ENCODE peak calls at places on chromosomes 5 and 9, in five cellular contexts. F is mucosa of descending colon, E is lower leg skin, N is Daoy, K is HFFc6. Z is an unnamed sample.

GRCh38 chr5:96601811-96602244 is 60.3 kb upstream of the CAST start:
- DNase-seq in F (no peak), E (no peak), N (peak; percentile 64), K (peak; percentile 73), Z (peak; percentile 49)

GRCh38 chr9:90099262-90099982 is 494.6 kb downstream of the GADD45G start:
- DNase-seq in F (no peak), E (no peak), N (peak; percentile 18), K (no peak), Z (no peak)

GRCh38 chr9:126306071-126306647 is 20.5 kb upstream of the MVB12B start:
- DNase-seq in F (no peak), E (peak; percentile 63), N (no peak), K (no peak), Z (no peak)

GRCh38 chr9:69931340-69931739 is 110.7 kb downstream of the CFAP95 start:
- DNase-seq in F (no peak), E (no peak), N (peak; percentile 19), K (peak; percentile 10), Z (no peak)

GRCh38 chr5:9895305-9895650 is 265.1 kb upstream of the TAS2R1 start:
- DNase-seq in F (no peak), E (no peak), N (no peak), K (no peak), Z (no peak)

GRCh38 chr5:132853323-132853722 is 12.9 kb downstream of the GDF9 start:
- DNase-seq in F (no peak), E (no peak), N (no peak), K (no peak), Z (no peak)

GRCh38 chr9:126152622-126153362 is 173.8 kb upstream of the MVB12B start:
- DNase-seq in F (no peak), E (peak; percentile 43), N (no peak), K (no peak), Z (no peak)

GRCh38 chr5:170761708-170762066 is 21.8 kb upstream of the GABRP start:
- DNase-seq in F (no peak), E (no peak), N (no peak), K (no peak), Z (no peak)

GRCh38 chr9:15357050-15357653 is 50.1 kb upstream of the TTC39B start:
- DNase-seq in F (peak; percentile 81), E (no peak), N (peak; percentile 1), K (no peak), Z (no peak)

GRCh38 chr9:87255437-87256155 is 242.1 kb upstream of the DAPK1 start:
- DNase-seq in F (no peak), E (no peak), N (no peak), K (no peak), Z (no peak)

Z was measured in uterus.